ENCODE peak calls at places on chromosomes 5 and 9, in nine cellular contexts. U, I, P, J, V, L, B, Z and S are unnamed samples.

GRCh38 chr5:62589504-62589903 is 10.9 kb downstream of the LRRC70 start:
- DNase-seq in U (no peak), L (no peak), P (no peak), J (peak), I (no peak), V (no peak), B (no peak), Z (no peak), S (no peak)

GRCh38 chr9:135524130-135524861 is 3.1 kb downstream of the LCN1 start:
- DNase-seq in I (no peak), U (peak), L (no peak), B (no peak), V (no peak), Z (no peak), P (no peak), J (peak), S (no peak)

GRCh38 chr9:82600536-82601271 is 462.2 kb downstream of the RASEF start:
- DNase-seq in I (no peak), Z (no peak), V (no peak), U (no peak), P (no peak), B (no peak), J (no peak), L (no peak), S (no peak)

GRCh38 chr5:90434116-90434714 is 24.7 kb upstream of the CETN3 start:
- DNase-seq in P (peak), U (peak), Z (peak), B (peak), L (no peak), I (peak), J (peak), V (peak), S (no peak)

GRCh38 chr5:137254695-137255094 is 244.4 kb downstream of the SPOCK1 start:
- DNase-seq in J (no peak), L (no peak), U (no peak), I (no peak), B (no peak), V (no peak), Z (peak), P (no peak), S (no peak)

GRCh38 chr9:133348763-133349573 is 950 bp downstream of the RPL7A start:
- DNase-seq in L (no peak), J (no peak), B (no peak), I (no peak), P (no peak), U (no peak), Z (no peak), V (no peak), S (no peak)

GRCh38 chr9:23563497-23563896 is 262.5 kb downstream of the ELAVL2 start:
- DNase-seq in U (peak), B (no peak), V (no peak), Z (no peak), I (no peak), J (peak), P (no peak), L (no peak), S (no peak)

GRCh38 chr9:4118666-4119065 is 181.2 kb downstream of the GLIS3 start:
- DNase-seq in B (no peak), P (no peak), V (no peak), J (no peak), Z (no peak), I (no peak), U (no peak), L (no peak), S (no peak)

GRCh38 chr5:177994561-177995190 is 1.4 kb downstream of the PROP1 start:
- DNase-seq in Z (no peak), I (no peak), L (peak), B (no peak), P (no peak), V (no peak), U (no peak), J (no peak), S (no peak)

GRCh38 chr5:157059093-157059539 is at the start of gene HAVCR1:
- DNase-seq in V (no peak), U (no peak), I (peak), B (no peak), Z (no peak), L (no peak), J (no peak), P (no peak), S (no peak)

GRCh38 chr9:117403403-117403811 is 11.4 kb downstream of the ASTN2 start:
- DNase-seq in V (no peak), J (no peak), L (no peak), B (no peak), Z (peak), U (no peak), I (no peak), P (no peak), S (no peak)

GRCh38 chr9:88791105-88791805 is 200.0 kb upstream of the S1PR3 start:
- DNase-seq in V (peak), L (no peak), J (peak), P (no peak), Z (no peak), B (no peak), U (no peak), I (no peak), S (peak)

GRCh38 chr5:87069974-87070608 is 197.6 kb upstream of the RASA1 start:
- DNase-seq in Z (peak), L (peak), V (peak), P (no peak), J (peak), B (peak), U (peak), I (peak), S (peak)

GRCh38 chr5:11157132-11157531 is 396.1 kb upstream of the DAP start:
- DNase-seq in U (no peak), P (no peak), Z (no peak), I (no peak), J (no peak), B (no peak), L (no peak), V (no peak), S (no peak)

GRCh38 chr9:21831841-21832509 is 29.5 kb downstream of the MTAP start:
- DNase-seq in I (no peak), B (peak), P (no peak), U (no peak), J (peak), L (no peak), Z (no peak), V (no peak), S (peak)

GRCh38 chr9:135088979-135089847 is 1.7 kb downstream of the OLFM1 start:
- DNase-seq in V (no peak), U (no peak), Z (no peak), I (no peak), L (no peak), P (no peak), J (no peak), B (no peak), S (no peak)

GRCh38 chr5:38535845-38536244 is 20.6 kb downstream of the LIFR start:
- DNase-seq in U (no peak), B (no peak), Z (no peak), V (no peak), I (no peak), L (no peak), J (no peak), P (no peak), S (no peak)

GRCh38 chr5:115723224-115723623 is 93.2 kb downstream of the CDO1 start:
- DNase-seq in I (no peak), V (no peak), L (no peak), Z (no peak), J (no peak), U (no peak), B (no peak), P (no peak), S (no peak)

GRCh38 chr5:128632264-128632663 is 94.2 kb upstream of the FBN2 start:
- DNase-seq in P (no peak), J (peak), L (no peak), Z (no peak), V (peak), B (peak), U (peak), I (no peak), S (peak)

GRCh38 chr9:108047264-108047663 is 557.7 kb upstream of the KLF4 start:
- DNase-seq in V (no peak), I (no peak), U (peak), P (no peak), L (no peak), Z (no peak), B (no peak), J (peak), S (peak)

GRCh38 chr5:1246711-1247431 is 21.7 kb downstream of the SLC6A18 start:
- DNase-seq in B (no peak), L (no peak), U (no peak), P (no peak), V (peak), I (peak), J (peak), Z (no peak), S (no peak)

GRCh38 chr9:109681301-109681700 is 98.7 kb upstream of the PALM2AKAP2 start:
- DNase-seq in J (no peak), B (no peak), U (no peak), I (no peak), V (no peak), Z (no peak), P (no peak), L (no peak), S (no peak)

GRCh38 chr9:93114169-93114983 is 18.4 kb downstream of the CARD19 start:
- DNase-seq in B (peak), V (peak), J (no peak), I (no peak), U (no peak), P (no peak), Z (no peak), L (peak), S (no peak)

GRCh38 chr5:43290726-43291125 is 22.5 kb downstream of the HMGCS1 start:
- DNase-seq in L (no peak), V (no peak), U (no peak), Z (no peak), I (no peak), B (no peak), P (no peak), J (peak), S (no peak)